ENCODE peak calls at places on chromosomes 5 and 9, in six cellular contexts. L, O, Z, R, I and T are unnamed samples.

GRCh38 chr5:151195622-151196021 is 28.3 kb downstream of the CCDC69 start:
- DNase-seq in R (no peak), Z (no peak), I (no peak), O (no peak), L (no peak), T (peak)

GRCh38 chr5:173554989-173555705 is 61.3 kb downstream of the BOD1 start:
- DNase-seq in I (no peak), R (no peak), L (no peak), Z (no peak), O (no peak), T (no peak)

GRCh38 chr9:27353405-27354229 is 56.7 kb upstream of the EQTN start:
- DNase-seq in L (no peak), Z (no peak), O (peak), R (no peak), I (no peak), T (no peak)

GRCh38 chr9:125701351-125701750 is 5.7 kb downstream of the MAPKAP1 start:
- DNase-seq in O (no peak), I (no peak), R (no peak), Z (no peak), L (no peak), T (no peak)

GRCh38 chr9:76203373-76203772 is 190.9 kb downstream of the RFK start:
- DNase-seq in R (no peak), I (peak), O (no peak), Z (peak), L (no peak), T (no peak)

GRCh38 chr9:89821081-89821480 is 216.3 kb downstream of the GADD45G start:
- DNase-seq in R (no peak), O (peak), Z (no peak), L (no peak), I (no peak), T (no peak)

GRCh38 chr5:3602713-3603502 is 7.3 kb downstream of the IRX1 start:
- DNase-seq in Z (no peak), R (no peak), O (peak), L (no peak), I (no peak), T (no peak)

GRCh38 chr5:69238760-69239251 is 4.1 kb downstream of the CDK7 start:
- DNase-seq in O (no peak), I (no peak), R (peak), Z (no peak), L (no peak), T (no peak)

GRCh38 chr9:95126739-95127138 is 190.8 kb downstream of the FANCC start:
- DNase-seq in L (no peak), Z (no peak), O (no peak), I (no peak), R (no peak), T (no peak)

GRCh38 chr5:25950681-25951080 is 1087.7 kb downstream of the CDH9 start:
- DNase-seq in R (no peak), Z (no peak), L (no peak), I (no peak), O (no peak), T (no peak)

GRCh38 chr5:161403121-161403520 is 143.4 kb downstream of the GABRB2 start:
- DNase-seq in I (no peak), L (no peak), R (no peak), Z (no peak), O (no peak), T (no peak)

GRCh38 chr9:83707518-83707767 is 315 bp downstream of the UBQLN1 start:
- DNase-seq in Z (no peak), O (no peak), R (no peak), I (no peak), L (peak), T (no peak)

GRCh38 chr5:30676223-30676840 is 517.2 kb upstream of the CDH6 start:
- DNase-seq in R (no peak), O (no peak), Z (no peak), I (no peak), L (no peak), T (no peak)

GRCh38 chr5:148467958-148468357 is 84.2 kb downstream of the FBXO38 start:
- DNase-seq in I (no peak), R (no peak), L (no peak), Z (no peak), O (no peak), T (no peak)

GRCh38 chr9:89284076-89284475 is 26.9 kb upstream of the CKS2 start:
- DNase-seq in O (no peak), I (no peak), Z (no peak), R (no peak), L (no peak), T (no peak)

GRCh38 chr5:67536892-67537291 is 340.3 kb upstream of the CD180 start:
- DNase-seq in O (no peak), I (no peak), L (no peak), R (no peak), Z (no peak), T (no peak)

GRCh38 chr9:120324996-120325642 is 254.8 kb downstream of the CDK5RAP2 start:
- DNase-seq in O (no peak), L (no peak), R (no peak), Z (no peak), I (no peak), T (no peak)

GRCh38 chr9:33992622-33993021 is 56.1 kb downstream of the UBAP2 start:
- DNase-seq in R (no peak), L (no peak), O (no peak), I (no peak), Z (no peak), T (no peak)

GRCh38 chr5:157463621-157464407 is 3.8 kb downstream of the NIPAL4 start:
- DNase-seq in I (no peak), Z (no peak), L (peak), O (no peak), R (peak), T (no peak)

GRCh38 chr5:38141665-38142064 is 116.7 kb upstream of the EGFLAM start:
- DNase-seq in R (no peak), L (no peak), Z (no peak), I (no peak), O (no peak), T (no peak)

GRCh38 chr9:121182976-121183375 is 18.7 kb downstream of the RAB14 start:
- DNase-seq in I (no peak), Z (no peak), O (no peak), L (no peak), R (no peak), T (no peak)

GRCh38 chr5:61397238-61397637 is 65.2 kb downstream of the ZSWIM6 start:
- DNase-seq in I (no peak), R (no peak), L (no peak), O (no peak), Z (no peak), T (no peak)

GRCh38 chr9:74379718-74380117 is 117.4 kb upstream of the RORB start:
- DNase-seq in O (no peak), L (peak), I (no peak), Z (no peak), R (peak), T (no peak)

GRCh38 chr9:35828716-35829083 is at the start of gene FAM221B:
- DNase-seq in Z (peak), I (peak), R (no peak), L (no peak), O (peak), T (no peak)

GRCh38 chr9:35831040-35831439 is 2.0 kb downstream of the TMEM8B start:
- DNase-seq in O (no peak), I (no peak), L (no peak), Z (no peak), R (no peak), T (no peak)

GRCh38 chr9:35829764-35830096 is 702 bp downstream of the TMEM8B start:
- DNase-seq in Z (no peak), O (no peak), I (no peak), R (no peak), L (no peak), T (no peak)

GRCh38 chr9:35827486-35827885 is 1.0 kb downstream of the FAM221B start:
- DNase-seq in I (no peak), R (no peak), O (no peak), Z (no peak), L (no peak), T (no peak)

DNA sequence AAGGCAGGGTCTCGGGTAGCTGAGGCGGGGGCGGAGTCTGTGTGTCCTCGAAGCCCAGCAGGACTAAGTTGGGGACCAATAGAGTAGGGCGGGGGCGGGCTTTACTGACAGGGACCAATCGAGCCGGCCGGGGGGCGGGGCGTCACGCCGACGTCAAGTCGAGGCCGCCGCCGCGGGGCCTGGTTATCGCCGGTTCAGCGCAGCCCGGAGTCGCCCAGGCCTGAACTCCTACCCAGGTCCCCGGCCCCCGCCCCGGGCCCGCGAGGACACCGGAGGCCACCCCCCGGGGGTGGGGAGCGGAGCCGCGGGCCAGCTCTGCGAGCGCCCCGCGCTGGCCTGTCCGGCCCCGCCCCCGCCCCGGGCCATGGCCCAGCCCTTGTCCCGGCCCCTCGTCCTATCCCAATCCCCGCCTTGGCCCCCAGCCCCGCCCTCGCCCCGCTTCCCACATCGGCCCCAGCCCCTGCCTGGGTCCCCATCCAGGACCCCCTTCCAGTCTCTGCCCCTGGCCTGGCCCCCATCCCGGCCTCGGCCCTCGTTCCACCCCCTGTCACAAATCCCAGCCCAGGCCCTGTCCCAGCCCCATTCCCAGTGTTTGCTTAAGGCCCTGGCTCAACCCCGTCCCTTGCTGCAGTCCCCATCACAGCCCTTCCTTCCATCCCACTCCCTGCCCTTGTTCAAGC is at the start of gene TMEM8B:
- DNase-seq in I (peak), R (peak), L (peak), Z (peak), O (peak), T (peak)
- TF ChIP-seq POLR2A in I (peak), R (no peak), L (no peak), Z (peak), O (no peak), T (peak)

DNA sequence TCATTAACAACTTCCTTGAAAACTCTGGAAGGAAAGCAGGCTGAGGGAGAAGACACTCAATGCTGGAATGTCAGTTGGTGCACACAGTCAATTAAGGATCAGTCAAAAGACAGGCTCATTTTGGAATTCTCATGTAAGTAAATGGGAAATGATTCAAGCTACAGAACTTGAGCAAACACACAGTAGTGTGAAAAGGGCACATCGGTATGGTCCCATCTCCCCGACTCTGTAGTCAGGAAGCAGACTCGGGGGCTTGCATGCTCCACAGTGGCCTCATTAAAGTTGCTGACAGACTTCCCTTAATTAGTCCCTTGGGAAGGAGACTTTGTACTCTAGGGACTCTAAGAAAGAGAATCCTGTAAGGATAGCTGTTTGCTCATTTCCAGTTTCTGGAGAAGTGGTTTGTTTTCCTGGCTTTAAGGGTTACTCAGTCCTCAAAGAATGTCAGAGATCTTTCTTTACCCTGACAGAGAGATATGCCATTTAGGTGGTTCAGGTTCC is 339.2 kb downstream of the ADAMTS6 start:
- DNase-seq in O (no peak), I (no peak), Z (no peak), R (peak), L (no peak), T (no peak)
- H3K27ac ChIP-seq in O (no peak), I (no peak), Z (no peak), R (peak), L (no peak), T (no peak)

GRCh38 chr9:99071313-99072039 is 33.4 kb upstream of the TGFBR1 start:
- DNase-seq in R (no peak), I (no peak), Z (no peak), L (no peak), O (no peak), T (no peak)

GRCh38 chr9:99069532-99069931 is 35.4 kb upstream of the TGFBR1 start:
- DNase-seq in Z (no peak), R (no peak), I (no peak), L (no peak), O (no peak), T (no peak)

GRCh38 chr9:99073985-99074901 is 30.7 kb upstream of the TGFBR1 start:
- DNase-seq in Z (no peak), R (no peak), O (no peak), L (no peak), I (no peak), T (no peak)

GRCh38 chr9:99073347-99073746 is 31.6 kb upstream of the TGFBR1 start:
- DNase-seq in I (no peak), O (no peak), Z (no peak), L (no peak), R (no peak), T (no peak)

DNA sequence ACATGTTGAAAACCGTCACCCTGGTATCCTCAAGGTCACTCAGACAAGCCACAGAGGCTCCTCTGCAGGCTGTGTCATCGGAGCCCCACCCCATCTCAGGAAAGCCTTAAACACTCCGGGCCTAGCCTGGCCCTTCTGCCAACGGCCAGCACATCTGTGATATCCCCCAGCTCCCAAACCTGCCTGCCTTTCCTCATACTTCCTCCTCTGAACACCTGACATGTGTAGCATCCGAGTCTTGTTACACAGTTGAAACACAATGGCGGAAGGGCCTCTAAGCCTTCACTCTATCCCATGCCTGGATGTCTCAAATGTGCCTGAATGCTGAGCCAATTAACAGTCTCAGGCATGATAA is 32.9 kb upstream of the TGFBR1 start:
- DNase-seq in Z (no peak), I (no peak), R (no peak), O (no peak), L (peak), T (no peak)
- TF ChIP-seq POLR2A in Z (no peak), I (no peak), R (no peak), O (no peak), L (no peak), T (no peak)

DNA sequence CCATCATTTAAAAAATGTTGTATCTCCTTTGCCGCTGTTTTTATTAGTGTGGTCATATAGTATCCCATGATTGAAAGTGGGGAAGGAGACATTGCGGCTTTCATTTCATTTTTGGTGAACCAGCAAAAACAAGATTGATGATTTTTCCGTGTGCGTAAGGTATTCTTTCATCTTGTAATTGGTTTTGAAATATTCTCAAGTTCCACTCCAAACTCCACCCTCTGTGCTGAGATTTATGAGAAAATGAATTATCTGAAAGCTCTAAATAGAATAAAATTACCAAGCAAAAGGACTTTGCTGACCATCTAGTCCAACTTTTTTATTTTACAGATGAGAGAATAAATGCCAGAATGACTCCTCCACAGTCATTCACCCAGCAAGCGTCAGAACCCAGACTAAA is 103.1 kb upstream of the MPDZ start:
- DNase-seq in R (no peak), I (no peak), O (no peak), Z (no peak), L (no peak), T (no peak)
- H3K27ac ChIP-seq in R (no peak), I (no peak), O (no peak), Z (no peak), L (no peak), T (peak)

DNA sequence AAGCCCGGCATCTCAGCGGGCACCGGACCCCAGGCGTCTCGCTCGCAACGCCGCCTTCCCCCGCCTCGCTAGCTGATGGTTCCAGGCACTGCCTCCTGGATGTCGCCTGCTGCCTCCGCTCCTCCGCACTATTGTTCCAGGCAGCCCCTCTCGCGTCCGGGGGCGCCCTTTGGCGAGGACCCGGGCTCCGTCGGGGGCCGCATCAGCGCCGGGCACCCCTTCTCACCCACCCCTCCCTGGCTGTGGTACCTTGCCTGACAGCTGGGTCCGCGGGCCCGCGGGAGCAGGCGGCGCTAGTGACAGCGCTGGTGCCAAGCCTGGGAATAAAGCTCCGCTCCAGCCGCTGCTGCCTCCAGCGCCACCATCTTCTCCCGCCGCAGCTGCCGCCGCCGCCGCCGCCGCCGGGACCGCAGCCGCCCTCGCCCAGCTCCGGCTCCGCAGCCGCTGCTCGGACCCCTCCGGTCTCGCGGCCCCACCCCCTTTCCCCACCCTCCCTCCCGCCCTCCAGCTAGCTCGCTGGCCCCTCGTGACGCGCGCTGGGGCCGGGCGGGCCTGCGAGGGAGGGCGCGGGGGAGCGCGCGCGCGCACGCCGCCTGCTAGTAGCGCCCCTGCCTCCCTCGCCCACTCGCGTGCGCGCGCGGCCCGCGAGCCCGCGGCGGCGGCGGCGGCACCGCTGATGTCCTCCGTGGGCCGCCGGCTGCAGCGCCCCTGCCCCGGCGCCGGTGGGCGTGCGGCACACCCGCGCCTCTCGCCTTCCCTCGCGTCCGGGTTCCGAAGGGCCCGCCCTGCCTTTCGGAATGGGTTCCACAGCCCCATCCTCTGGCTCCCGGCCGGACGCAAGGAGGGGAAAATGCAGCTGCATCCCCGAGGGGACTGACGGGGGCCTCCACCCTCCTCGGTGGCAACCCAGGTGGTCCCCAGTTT is at the start of gene APBA1:
- DNase-seq in R (peak), Z (peak), O (peak), L (peak), I (peak), T (peak)
- TF ChIP-seq POLR2A in R (no peak), Z (no peak), O (no peak), L (peak), I (no peak), T (peak)

GRCh38 chr9:35073276-35073607 is 817 bp upstream of the VCP start:
- DNase-seq in O (no peak), L (no peak), Z (no peak), R (no peak), I (no peak), T (no peak)

GRCh38 chr9:35074141-35074540 is 1.7 kb upstream of the VCP start:
- DNase-seq in O (peak), R (no peak), Z (no peak), L (no peak), I (no peak), T (no peak)

GRCh38 chr9:35071814-35072460 is 488 bp downstream of the VCP start:
- DNase-seq in I (peak), L (peak), O (peak), Z (peak), R (peak), T (peak)

GRCh38 chr9:35070823-35071813 is 1.3 kb downstream of the VCP start:
- DNase-seq in Z (no peak), I (no peak), O (no peak), L (peak), R (no peak), T (no peak)

DNA sequence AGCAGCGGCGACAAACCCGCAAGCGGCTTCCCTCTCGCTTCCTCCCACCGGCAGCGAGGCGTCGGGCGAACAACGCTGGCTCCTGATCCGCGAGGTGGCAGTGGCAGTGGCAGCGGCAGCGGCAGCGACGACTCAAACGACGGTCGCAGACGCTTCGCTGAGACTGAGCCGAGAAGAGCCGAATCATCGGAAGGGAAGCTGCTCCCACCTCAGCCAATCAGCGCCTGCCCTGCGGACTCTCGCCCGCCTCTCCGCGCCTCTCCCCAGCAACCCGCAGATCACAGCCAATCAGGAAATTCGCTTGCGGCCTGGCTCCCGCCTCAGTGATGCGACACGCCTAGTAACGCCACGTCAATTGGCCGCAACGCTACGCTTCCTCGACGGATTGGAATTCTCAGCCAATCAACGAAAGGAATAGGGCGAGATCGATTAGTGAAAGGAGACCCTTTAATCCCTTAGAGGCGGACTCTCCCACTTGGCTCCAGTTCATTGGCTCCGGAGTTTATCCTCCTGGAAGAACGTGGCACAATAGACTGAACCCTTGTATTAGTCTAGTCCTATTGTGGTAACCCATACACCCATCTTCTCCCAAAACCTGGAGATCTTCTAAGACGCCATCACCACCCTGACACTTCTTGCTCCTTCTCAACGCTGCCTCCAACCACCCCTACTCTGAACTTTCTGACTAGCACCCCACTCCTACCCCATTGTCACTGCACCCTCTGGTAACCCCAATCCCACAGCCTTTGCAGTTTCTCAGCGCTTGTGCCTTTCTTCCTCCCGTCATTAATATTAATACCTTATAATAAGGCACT is at the start of gene VCP:
- DNase-seq in O (peak), L (peak), I (peak), R (peak), Z (peak), T (peak)
- H3K27ac ChIP-seq in O (peak), L (peak), I (peak), R (peak), Z (peak), T (peak)